ENCODE peak calls at places on chromosomes 16 and 17, in six cellular contexts. S is thoracic aorta, M is HCT116, C is upper lobe of left lung, Q is OCI-LY7, W is transverse colon. B is an unnamed sample. For H3K9me3, the result is how much of the 10 kb centered on the place peaks cover.

GRCh38 chr17:4329838-4330237 is 36.6 kb downstream of the UBE2G1 start:
- DNase-seq in S (no peak), M (peak), C (no peak), Q (no peak), W (no peak), B (no peak)

GRCh38 chr17:63071797-63072196 is 105.8 kb downstream of the TANC2 start:
- DNase-seq in S (no peak), M (no peak), C (no peak), Q (no peak), W (no peak), B (no peak)

GRCh38 chr17:14374268-14374667 is 73.4 kb downstream of the HS3ST3B1 start:
- DNase-seq in S (no peak), M (no peak), C (no peak), Q (no peak), W (no peak), B (no peak)

GRCh38 chr17:80790021-80790765 is 201.4 kb upstream of the CHMP6 start:
- DNase-seq in S (no peak), M (no peak), C (no peak), Q (peak), W (no peak), B (no peak)

GRCh38 chr16:84332975-84333684 is 35.2 kb upstream of the ATP2C2 start:
- DNase-seq in S (no peak), M (no peak), C (peak), Q (no peak), W (peak), B (no peak)

GRCh38 chr16:54940279-54940604 is 9.6 kb downstream of the IRX5 start:
- DNase-seq in S (no peak), M (no peak), C (no peak), Q (no peak), W (no peak), B (no peak)

GRCh38 chr17:35159926-35160325 is 12.3 kb downstream of the UNC45B start:
- DNase-seq in S (no peak), M (no peak), C (no peak), Q (no peak), W (no peak), B (no peak)

GRCh38 chr17:13346996-13347762 is 254.6 kb downstream of the HS3ST3A1 start:
- DNase-seq in S (no peak), M (peak), C (no peak), Q (no peak), W (no peak), B (no peak)

GRCh38 chr16:15427648-15428239 is 6.6 kb upstream of the BMERB1 start:
- DNase-seq in S (peak), M (peak), C (peak), Q (peak), W (peak), B (peak)

GRCh38 chr17:45427181-45427835 is 5.4 kb downstream of the ARHGAP27 start:
- DNase-seq in S (no peak), M (no peak), C (no peak), Q (no peak), W (no peak), B (no peak)

GRCh38 chr17:27083408-27084185 is 210.3 kb upstream of the WSB1 start:
- DNase-seq in S (no peak), M (no peak), C (no peak), Q (no peak), W (no peak), B (no peak)

GRCh38 chr17:27079660-27080059 is 214.3 kb upstream of the WSB1 start:
- DNase-seq in S (no peak), M (no peak), C (no peak), Q (no peak), W (no peak), B (no peak)

GRCh38 chr17:27081002-27081638 is 212.8 kb upstream of the WSB1 start:
- DNase-seq in S (no peak), M (no peak), C (no peak), Q (no peak), W (no peak), B (no peak)

GRCh38 chr17:27082775-27083154 is 211.1 kb upstream of the WSB1 start:
- DNase-seq in S (no peak), M (no peak), C (no peak), Q (no peak), W (no peak), B (no peak)

GRCh38 chr17:27082023-27082774 is 211.7 kb upstream of the WSB1 start:
- DNase-seq in S (no peak), M (no peak), C (no peak), Q (no peak), W (no peak), B (no peak)
- H3K9me3 ChIP-seq in S (under half), M (under half), C (under half), Q (under half), W (under half), B (under half)

GRCh38 chr16:3289998-3290673 is 6.8 kb downstream of the ZNF263 start:
- DNase-seq in S (no peak), M (no peak), C (no peak), Q (no peak), W (no peak), B (no peak)
- H3K9me3 ChIP-seq in S (half or more), M (under half), C (half or more), Q (under half), W (half or more), B (under half)

GRCh38 chr16:923184-923583 is 47.6 kb downstream of the LMF1 start:
- DNase-seq in S (no peak), M (no peak), C (no peak), Q (no peak), W (no peak), B (no peak)
- H3K9me3 ChIP-seq in S (under half), M (under half), C (under half), Q (under half), W (under half), B (under half)

GRCh38 chr16:17330019-17330570 is 140.7 kb downstream of the XYLT1 start:
- DNase-seq in S (no peak), M (no peak), C (no peak), Q (no peak), W (peak), B (no peak)
- H3K9me3 ChIP-seq in S (under half), M (under half), C (under half), Q (under half), W (under half), B (under half)

DNA sequence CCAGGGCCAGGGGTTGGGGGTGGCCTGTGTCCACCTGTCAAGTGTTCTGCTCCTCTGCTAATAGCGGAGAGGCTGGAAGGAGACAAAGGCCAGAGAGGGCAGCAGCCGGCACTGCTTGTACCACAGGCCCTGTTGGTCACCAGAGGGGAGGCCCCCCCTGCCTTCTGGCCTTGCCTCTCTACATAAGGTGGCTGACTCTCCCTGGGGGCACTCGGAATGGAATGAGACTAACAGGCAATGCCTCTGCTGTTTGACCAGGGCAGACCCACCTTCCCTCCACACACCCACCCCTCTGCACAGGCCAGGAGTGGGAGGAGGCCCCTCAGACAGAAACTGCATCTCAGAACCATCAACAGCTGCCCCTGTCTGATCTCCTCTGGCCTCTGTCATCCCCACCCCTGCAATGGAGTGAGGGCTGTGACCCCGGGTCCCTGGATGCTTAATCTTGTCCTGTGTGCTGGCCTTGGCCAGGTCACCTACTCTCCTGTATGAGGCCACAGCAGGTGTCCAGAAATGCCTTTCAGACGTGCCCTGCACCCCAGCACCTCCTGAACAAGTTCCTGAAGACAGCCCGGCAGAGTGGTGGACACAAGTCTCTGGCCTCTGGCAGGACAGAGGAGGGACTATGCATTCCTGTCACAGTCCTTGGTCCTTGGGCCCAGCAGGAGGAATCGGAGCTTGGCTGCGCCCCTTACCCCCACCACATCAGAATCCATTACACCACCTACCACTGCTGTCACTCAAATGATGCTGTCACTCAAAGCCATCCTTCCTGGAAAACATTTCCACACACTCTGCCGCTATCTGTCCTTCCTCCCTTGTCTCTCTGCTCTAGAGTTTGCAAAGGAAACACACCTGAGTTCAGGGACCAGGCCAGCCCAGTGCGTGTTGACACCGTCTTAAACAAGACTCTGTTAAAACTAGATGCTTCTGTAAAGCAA is 107.5 kb upstream of the ZNF750 start:
- DNase-seq in S (no peak), M (no peak), C (peak), Q (no peak), W (no peak), B (no peak)
- H3K9me3 ChIP-seq in S (under half), M (under half), C (under half), Q (under half), W (under half), B (under half)

GRCh38 chr16:88287219-88287618 is 95.5 kb upstream of the ZNF469 start:
- DNase-seq in S (no peak), M (peak), C (no peak), Q (peak), W (no peak), B (no peak)
- H3K9me3 ChIP-seq in S (under half), M (under half), C (under half), Q (under half), W (under half), B (under half)

DNA sequence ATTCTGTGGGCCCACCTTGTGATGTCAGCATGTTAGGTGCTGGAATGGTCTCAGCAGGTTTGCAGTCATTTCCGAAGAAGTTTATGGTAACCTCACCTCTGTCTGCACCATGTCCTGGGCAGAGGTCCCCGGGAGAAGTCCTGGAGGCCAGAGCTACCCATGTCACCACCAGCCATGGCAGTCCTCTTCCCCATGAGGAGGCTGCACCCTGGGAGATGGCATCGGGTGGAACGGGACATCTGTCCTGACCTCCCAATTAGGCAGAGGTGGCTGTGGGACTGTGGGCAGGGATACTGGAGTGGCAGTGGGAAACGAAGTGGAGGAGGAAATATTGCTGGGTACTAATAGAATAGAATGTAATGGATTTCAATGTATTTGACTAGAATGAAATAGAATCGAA is 511.8 kb upstream of the WSB1 start:
- DNase-seq in S (no peak), M (no peak), C (no peak), Q (no peak), W (no peak), B (no peak)
- H3K9me3 ChIP-seq in S (under half), M (under half), C (under half), Q (under half), W (under half), B (under half)

GRCh38 chr16:35310999-35311398 is 1851.6 kb downstream of the TP53TG3F start:
- DNase-seq in S (no peak), M (no peak), C (no peak), Q (no peak), W (no peak), B (no peak)

GRCh38 chr16:35314298-35314697 is 1854.9 kb downstream of the TP53TG3F start:
- DNase-seq in S (no peak), M (no peak), C (no peak), Q (no peak), W (no peak), B (no peak)

GRCh38 chr16:35308674-35309073 is 1849.3 kb downstream of the TP53TG3F start:
- DNase-seq in S (no peak), M (no peak), C (no peak), Q (no peak), W (no peak), B (no peak)

GRCh38 chr16:35306915-35307314 is 1847.5 kb downstream of the TP53TG3F start:
- DNase-seq in S (no peak), M (no peak), C (no peak), Q (no peak), W (no peak), B (no peak)

GRCh38 chr16:35311475-35311874 is 1852.1 kb downstream of the TP53TG3F start:
- DNase-seq in S (no peak), M (no peak), C (no peak), Q (no peak), W (no peak), B (no peak)
- H3K9me3 ChIP-seq in S (under half), M (under half), C (under half), Q (under half), W (under half), B (under half)

GRCh38 chr16:35631261-35631945 is 2172.0 kb downstream of the TP53TG3F start:
- DNase-seq in S (no peak), M (no peak), C (no peak), Q (no peak), W (no peak), B (no peak)
- H3K9me3 ChIP-seq in S (under half), M (under half), C (under half), Q (under half), W (under half), B (under half)

B was measured in T-helper 17 cell.